ENCODE peak calls at places on chromosomes 13 and 19, in ten cellular contexts. U is choroid plexus epithelial cell; N is caudate nucleus; Z is NCI-H1105; X is activated CD4-positive, alpha-beta T cell treated with anti-CD3 and anti-CD28 coated beads, Interleukin-2, amount 50 U/mL, for 1 hour; M is fibroblast of gingiva; A is GF-D8; O is lung; C is colonic mucosa; R is Caco-2. G is an unnamed sample.

GRCh38 chr13:33784738-33785137 is 33.2 kb upstream of the RFC3 start:
- DNase-seq in U (no peak), N (no peak), Z (no peak), X (no peak), M (no peak), A (no peak), O (no peak), C (no peak), R (no peak), G (no peak)

GRCh38 chr19:28466107-28467045 is 746.6 kb downstream of the UQCRFS1 start:
- DNase-seq in U (peak), N (no peak), Z (peak), X (peak), M (peak), A (peak), O (peak), C (peak), R (peak), G (peak)

GRCh38 chr13:62418872-62419271 is 1003.2 kb upstream of the PCDH20 start:
- DNase-seq in U (peak), N (no peak), Z (no peak), X (no peak), M (no peak), A (no peak), O (no peak), C (no peak), R (no peak), G (no peak)

GRCh38 chr13:87168390-87168789 is 502.8 kb upstream of the SLITRK5 start:
- DNase-seq in U (no peak), N (no peak), Z (no peak), X (no peak), M (no peak), A (no peak), O (no peak), C (no peak), R (no peak), G (no peak)

GRCh38 chr13:33279898-33280549 is 5.5 kb downstream of the STARD13 start:
- DNase-seq in U (peak), N (no peak), Z (no peak), X (no peak), M (peak), A (no peak), O (no peak), C (no peak), R (no peak), G (no peak)

GRCh38 chr13:111115051-111115840 is at the start of gene ARHGEF7:
- DNase-seq in U (no peak), N (no peak), Z (peak), X (no peak), M (no peak), A (no peak), O (no peak), C (no peak), R (no peak), G (peak)

GRCh38 chr19:10624585-10624984 is 768 bp upstream of the SLC44A2 start:
- DNase-seq in U (no peak), N (no peak), Z (no peak), X (no peak), M (no peak), A (no peak), O (no peak), C (peak), R (no peak), G (no peak)

GRCh38 chr13:21310220-21310619 is 133.8 kb downstream of the MRPL57 start:
- DNase-seq in U (no peak), N (no peak), Z (no peak), X (no peak), M (peak), A (peak), O (no peak), C (no peak), R (no peak), G (no peak)

GRCh38 chr13:39559838-39560237 is 43.2 kb downstream of the LHFPL6 start:
- DNase-seq in U (no peak), N (no peak), Z (no peak), X (no peak), M (no peak), A (no peak), O (no peak), C (no peak), R (no peak), G (no peak)

GRCh38 chr13:74290324-74290773 is 156.1 kb upstream of the KLF12 start:
- DNase-seq in U (peak), N (peak), Z (peak), X (peak), M (peak), A (no peak), O (no peak), C (no peak), R (peak), G (peak)

GRCh38 chr13:36789061-36789460 is 30.0 kb upstream of the RFXAP start:
- DNase-seq in U (no peak), N (no peak), Z (no peak), X (no peak), M (no peak), A (no peak), O (no peak), C (no peak), R (no peak), G (no peak)

GRCh38 chr13:84940801-84941200 is 858.4 kb downstream of the SLITRK6 start:
- DNase-seq in U (no peak), N (no peak), Z (no peak), X (no peak), M (no peak), A (no peak), O (no peak), C (no peak), R (no peak), G (no peak)

GRCh38 chr19:2867025-2867991 is at the start of gene ZNF556:
- DNase-seq in U (no peak), N (no peak), Z (no peak), X (no peak), M (peak), A (no peak), O (no peak), C (no peak), R (peak), G (peak)

G was measured in COR-L47.